ENCODE peak calls at places on chromosomes 4 and X, in ten cellular contexts. One of them, this sample, is unnamed.

GRCh38 chr4:94590493-94590892 is 138.8 kb downstream of the PDLIM5 start:
- DNase-seq in kidney: no peak
- DNase-seq in right lobe of liver: no peak
- DNase-seq in activated gamma-delta T cell treated with Interleukin-2 at 50 U/mL for 16 hours: no peak
- DNase-seq in stimulated activated CD8-positive, alpha-beta memory T cell treated with anti-CD3 and anti-CD28 coated beads, Interleukin-4, amount 100 ng/mL, for 24 hours: no peak
- DNase-seq in LoVo: no peak
- DNase-seq in glomerular endothelial cell: no peak
- DNase-seq in neural crest cell: no peak
- DNase-seq in SW480: no peak
- DNase-seq in activated CD8-positive, alpha-beta memory T cell treated with anti-CD3 and anti-CD28 coated beads for 24 hours: no peak
- DNase-seq in this sample: no peak

GRCh38 chr4:25813705-25814104 is 49.1 kb downstream of the SEL1L3 start:
- DNase-seq in kidney: no peak
- DNase-seq in right lobe of liver: no peak
- DNase-seq in activated gamma-delta T cell treated with Interleukin-2 at 50 U/mL for 16 hours: no peak
- DNase-seq in stimulated activated CD8-positive, alpha-beta memory T cell treated with anti-CD3 and anti-CD28 coated beads, Interleukin-4, amount 100 ng/mL, for 24 hours: no peak
- DNase-seq in LoVo: no peak
- DNase-seq in glomerular endothelial cell: no peak
- DNase-seq in neural crest cell: no peak
- DNase-seq in SW480: no peak
- DNase-seq in activated CD8-positive, alpha-beta memory T cell treated with anti-CD3 and anti-CD28 coated beads for 24 hours: no peak
- DNase-seq in this sample: peak; percentile 77

GRCh38 chr4:152935661-152936445 is at the start of gene FHDC1:
- DNase-seq in kidney: peak; percentile 90
- DNase-seq in right lobe of liver: no peak
- DNase-seq in activated gamma-delta T cell treated with Interleukin-2 at 50 U/mL for 16 hours: no peak
- DNase-seq in stimulated activated CD8-positive, alpha-beta memory T cell treated with anti-CD3 and anti-CD28 coated beads, Interleukin-4, amount 100 ng/mL, for 24 hours: no peak
- DNase-seq in LoVo: peak; percentile 81
- DNase-seq in glomerular endothelial cell: no peak
- DNase-seq in neural crest cell: peak; percentile 33
- DNase-seq in SW480: peak; percentile 85
- DNase-seq in activated CD8-positive, alpha-beta memory T cell treated with anti-CD3 and anti-CD28 coated beads for 24 hours: peak; percentile 59
- DNase-seq in this sample: peak; percentile 95

GRCh38 chr4:1843852-1844251 is 12.1 kb downstream of the LETM1 start:
- DNase-seq in kidney: no peak
- DNase-seq in right lobe of liver: no peak
- DNase-seq in activated gamma-delta T cell treated with Interleukin-2 at 50 U/mL for 16 hours: no peak
- DNase-seq in stimulated activated CD8-positive, alpha-beta memory T cell treated with anti-CD3 and anti-CD28 coated beads, Interleukin-4, amount 100 ng/mL, for 24 hours: no peak
- DNase-seq in LoVo: no peak
- DNase-seq in glomerular endothelial cell: no peak
- DNase-seq in neural crest cell: no peak
- DNase-seq in SW480: no peak
- DNase-seq in activated CD8-positive, alpha-beta memory T cell treated with anti-CD3 and anti-CD28 coated beads for 24 hours: no peak
- DNase-seq in this sample: no peak

GRCh38 chrX:17521871-17522693 is 147.1 kb downstream of the NHS start:
- DNase-seq in kidney: no peak
- DNase-seq in right lobe of liver: no peak
- DNase-seq in activated gamma-delta T cell treated with Interleukin-2 at 50 U/mL for 16 hours: no peak
- DNase-seq in stimulated activated CD8-positive, alpha-beta memory T cell treated with anti-CD3 and anti-CD28 coated beads, Interleukin-4, amount 100 ng/mL, for 24 hours: no peak
- DNase-seq in LoVo: peak; percentile 7
- DNase-seq in glomerular endothelial cell: no peak
- DNase-seq in neural crest cell: no peak
- DNase-seq in SW480: peak; percentile 62
- DNase-seq in activated CD8-positive, alpha-beta memory T cell treated with anti-CD3 and anti-CD28 coated beads for 24 hours: no peak
- DNase-seq in this sample: peak; percentile 83

GRCh38 chrX:136193771-136194170 is 46.4 kb downstream of the FHL1 start:
- DNase-seq in kidney: no peak
- DNase-seq in right lobe of liver: no peak
- DNase-seq in activated gamma-delta T cell treated with Interleukin-2 at 50 U/mL for 16 hours: no peak
- DNase-seq in stimulated activated CD8-positive, alpha-beta memory T cell treated with anti-CD3 and anti-CD28 coated beads, Interleukin-4, amount 100 ng/mL, for 24 hours: no peak
- DNase-seq in LoVo: no peak
- DNase-seq in glomerular endothelial cell: no peak
- DNase-seq in neural crest cell: no peak
- DNase-seq in SW480: no peak
- DNase-seq in activated CD8-positive, alpha-beta memory T cell treated with anti-CD3 and anti-CD28 coated beads for 24 hours: no peak
- DNase-seq in this sample: no peak

GRCh38 chr4:48033825-48034413 is 17.3 kb downstream of the NIPAL1 start:
- DNase-seq in kidney: no peak
- DNase-seq in right lobe of liver: no peak
- DNase-seq in activated gamma-delta T cell treated with Interleukin-2 at 50 U/mL for 16 hours: peak; percentile 66
- DNase-seq in stimulated activated CD8-positive, alpha-beta memory T cell treated with anti-CD3 and anti-CD28 coated beads, Interleukin-4, amount 100 ng/mL, for 24 hours: peak; percentile 43
- DNase-seq in LoVo: peak; percentile 41
- DNase-seq in glomerular endothelial cell: no peak
- DNase-seq in neural crest cell: peak; percentile 8
- DNase-seq in SW480: peak; percentile 22
- DNase-seq in activated CD8-positive, alpha-beta memory T cell treated with anti-CD3 and anti-CD28 coated beads for 24 hours: peak; percentile 78
- DNase-seq in this sample: peak; percentile 55

GRCh38 chr4:155405059-155405458 is 28.3 kb upstream of the MAP9 start:
- DNase-seq in kidney: no peak
- DNase-seq in right lobe of liver: no peak
- DNase-seq in activated gamma-delta T cell treated with Interleukin-2 at 50 U/mL for 16 hours: no peak
- DNase-seq in stimulated activated CD8-positive, alpha-beta memory T cell treated with anti-CD3 and anti-CD28 coated beads, Interleukin-4, amount 100 ng/mL, for 24 hours: no peak
- DNase-seq in LoVo: no peak
- DNase-seq in glomerular endothelial cell: no peak
- DNase-seq in neural crest cell: no peak
- DNase-seq in SW480: no peak
- DNase-seq in activated CD8-positive, alpha-beta memory T cell treated with anti-CD3 and anti-CD28 coated beads for 24 hours: no peak
- DNase-seq in this sample: no peak

GRCh38 chr4:121714548-121714947 is 17.8 kb upstream of the ANXA5 start:
- DNase-seq in kidney: no peak
- DNase-seq in right lobe of liver: no peak
- DNase-seq in activated gamma-delta T cell treated with Interleukin-2 at 50 U/mL for 16 hours: no peak
- DNase-seq in stimulated activated CD8-positive, alpha-beta memory T cell treated with anti-CD3 and anti-CD28 coated beads, Interleukin-4, amount 100 ng/mL, for 24 hours: no peak
- DNase-seq in LoVo: no peak
- DNase-seq in glomerular endothelial cell: no peak
- DNase-seq in neural crest cell: no peak
- DNase-seq in SW480: no peak
- DNase-seq in activated CD8-positive, alpha-beta memory T cell treated with anti-CD3 and anti-CD28 coated beads for 24 hours: no peak
- DNase-seq in this sample: no peak

GRCh38 chrX:118116308-118117068 is at the start of gene KLHL13:
- DNase-seq in kidney: peak; percentile 84
- DNase-seq in right lobe of liver: peak; percentile 57
- DNase-seq in activated gamma-delta T cell treated with Interleukin-2 at 50 U/mL for 16 hours: no peak
- DNase-seq in stimulated activated CD8-positive, alpha-beta memory T cell treated with anti-CD3 and anti-CD28 coated beads, Interleukin-4, amount 100 ng/mL, for 24 hours: no peak
- DNase-seq in LoVo: peak; percentile 7
- DNase-seq in glomerular endothelial cell: no peak
- DNase-seq in neural crest cell: peak; percentile 17
- DNase-seq in SW480: peak; percentile 2
- DNase-seq in activated CD8-positive, alpha-beta memory T cell treated with anti-CD3 and anti-CD28 coated beads for 24 hours: peak; percentile 65
- DNase-seq in this sample: peak; percentile 66

This sample was measured in islet precursor cell.